ENCODE peak calls at places on chromosomes 2 and 18, in four cellular contexts. S is sciatic nerve; D is activated naive CD8-positive, alpha-beta T cell treated with anti-CD3 and anti-CD28 coated beads, Interleukin-2, amount 50 U/mL, for 24 hours; G is fibroblast of lung. R is an unnamed sample.

GRCh38 chr2:20590704-20591515 is 60.0 kb downstream of the HS1BP3 start:
- DNase-seq in D (no peak), S (peak), G (peak), R (no peak)

GRCh38 chr2:108607706-108608301 is 73.5 kb downstream of the LIMS1 start:
- DNase-seq in D (no peak), G (peak), S (no peak), R (no peak)

GRCh38 chr2:1600191-1601063 is 143.9 kb downstream of the PXDN start:
- DNase-seq in G (peak), D (no peak), S (no peak), R (no peak)

GRCh38 chr18:48131042-48131441 is 200.6 kb upstream of the SMAD2 start:
- DNase-seq in G (no peak), S (no peak), D (no peak), R (no peak)

GRCh38 chr2:96427917-96428316 is 77.2 kb downstream of the NEURL3 start:
- DNase-seq in D (no peak), G (peak), S (no peak), R (peak)

GRCh38 chr2:229282758-229283546 is 11.9 kb upstream of the PID1 start:
- DNase-seq in G (peak), S (no peak), D (no peak), R (peak)

GRCh38 chr2:27717070-27717453 is 53.4 kb downstream of the SLC4A1AP start:
- DNase-seq in D (no peak), S (no peak), G (no peak), R (peak)

GRCh38 chr2:178732913-178733312 is 74.3 kb downstream of the TTN start:
- DNase-seq in G (no peak), S (no peak), D (no peak), R (no peak)

GRCh38 chr2:121824264-121824663 is 68.8 kb downstream of the TSN start:
- DNase-seq in D (no peak), S (no peak), G (no peak), R (no peak)

GRCh38 chr2:196987298-196987653 is 60.8 kb upstream of the PGAP1 start:
- DNase-seq in S (no peak), D (no peak), G (peak), R (peak)

GRCh38 chr18:10727477-10727876 is 201.7 kb downstream of the NAPG start:
- DNase-seq in G (peak), S (no peak), D (no peak), R (no peak)

GRCh38 chr18:22412502-22412901 is 5.2 kb downstream of the CTAGE1 start:
- DNase-seq in G (peak), D (no peak), S (no peak), R (peak)

GRCh38 chr2:188291142-188291616 is 495 bp upstream of the GULP1 start:
- DNase-seq in G (peak), D (no peak), S (no peak), R (peak)

GRCh38 chr2:75540994-75541393 is 19.7 kb downstream of the EVA1A start:
- DNase-seq in G (no peak), S (no peak), D (no peak), R (no peak)

GRCh38 chr2:105313877-105314276 is 15.7 kb downstream of the TGFBRAP1 start:
- DNase-seq in G (no peak), D (no peak), S (no peak), R (no peak)

GRCh38 chr2:44169155-44169898 is 652 bp downstream of the PPM1B start:
- DNase-seq in D (no peak), S (no peak), G (peak), R (peak)

GRCh38 chr2:3290655-3291054 is 87.0 kb downstream of the EIPR1 start:
- DNase-seq in S (peak), G (no peak), D (no peak), R (no peak)

GRCh38 chr2:186256540-186256939 is 229.5 kb upstream of the ZC3H15 start:
- DNase-seq in G (peak), D (no peak), S (no peak), R (peak)

GRCh38 chr2:58923869-58924268 is 682.7 kb upstream of the FANCL start:
- DNase-seq in D (no peak), S (no peak), G (peak), R (peak)

GRCh38 chr2:138787053-138787666 is 7.0 kb upstream of the NXPH2 start:
- DNase-seq in D (no peak), S (no peak), G (peak), R (peak)

GRCh38 chr18:68177807-68178702 is 536.9 kb downstream of the TMX3 start:
- DNase-seq in S (no peak), G (peak), D (no peak), R (peak)

GRCh38 chr2:42101641-42102605 is 54.1 kb downstream of the PKDCC start:
- DNase-seq in G (peak), S (peak), D (peak), R (peak)

GRCh38 chr2:56582570-56582969 is 398.8 kb downstream of the CCDC85A start:
- DNase-seq in G (no peak), D (no peak), S (no peak), R (peak)

R was measured in astrocyte.